ENCODE peak calls at places on chromosomes 6 and 20, in eight cellular contexts. One of them, this sample, is unnamed.

GRCh38 chr20:34062651-34063482 is 49.2 kb downstream of the EIF2S2 start:
- DNase-seq in HCEC 1CT: peak; percentile 64
- DNase-seq in activated T-helper 2 cell treated with anti-CD3 and anti-CD28 coated beads, Interferon-gamma antibody, Interleukin-2, Interleukin-4, amounts not matched to agents 10 μg/mL and 5 μg/mL and 100 μg/mL, durations not matched to agents 14 hours and 24 hours and 36 hours: no peak
- DNase-seq in GM06990: no peak
- DNase-seq in astrocyte of the hippocampus: peak; percentile 39
- DNase-seq in CD4-positive, alpha-beta T cell: no peak
- DNase-seq in activated T-helper 1 cell treated with anti-CD3 and anti-CD28 coated beads, Interleukin-2, amount 50 U/mL, for 16 hours: no peak
- DNase-seq in effector CD4-positive, alpha-beta T cell: no peak
- DNase-seq in this sample: no peak

GRCh38 chr6:2464641-2465040 is 219.2 kb upstream of the GMDS start:
- DNase-seq in CD4-positive, alpha-beta T cell: no peak
- DNase-seq in effector CD4-positive, alpha-beta T cell: no peak
- DNase-seq in activated T-helper 2 cell treated with anti-CD3 and anti-CD28 coated beads, Interferon-gamma antibody, Interleukin-2, Interleukin-4, amounts not matched to agents 10 μg/mL and 5 μg/mL and 100 μg/mL, durations not matched to agents 14 hours and 24 hours and 36 hours: no peak
- DNase-seq in activated T-helper 1 cell treated with anti-CD3 and anti-CD28 coated beads, Interleukin-2, amount 50 U/mL, for 16 hours: no peak
- DNase-seq in GM06990: no peak
- DNase-seq in HCEC 1CT: no peak
- DNase-seq in astrocyte of the hippocampus: no peak
- DNase-seq in this sample: no peak

GRCh38 chr6:140284871-140285270 is 910.4 kb upstream of the CITED2 start:
- DNase-seq in effector CD4-positive, alpha-beta T cell: no peak
- DNase-seq in HCEC 1CT: no peak
- DNase-seq in activated T-helper 2 cell treated with anti-CD3 and anti-CD28 coated beads, Interferon-gamma antibody, Interleukin-2, Interleukin-4, amounts not matched to agents 10 μg/mL and 5 μg/mL and 100 μg/mL, durations not matched to agents 14 hours and 24 hours and 36 hours: no peak
- DNase-seq in astrocyte of the hippocampus: no peak
- DNase-seq in CD4-positive, alpha-beta T cell: no peak
- DNase-seq in activated T-helper 1 cell treated with anti-CD3 and anti-CD28 coated beads, Interleukin-2, amount 50 U/mL, for 16 hours: no peak
- DNase-seq in GM06990: no peak
- DNase-seq in this sample: no peak

GRCh38 chr20:41645372-41645771 is 27.2 kb upstream of the CHD6 start:
- DNase-seq in CD4-positive, alpha-beta T cell: no peak
- DNase-seq in astrocyte of the hippocampus: no peak
- DNase-seq in effector CD4-positive, alpha-beta T cell: no peak
- DNase-seq in activated T-helper 1 cell treated with anti-CD3 and anti-CD28 coated beads, Interleukin-2, amount 50 U/mL, for 16 hours: no peak
- DNase-seq in GM06990: no peak
- DNase-seq in activated T-helper 2 cell treated with anti-CD3 and anti-CD28 coated beads, Interferon-gamma antibody, Interleukin-2, Interleukin-4, amounts not matched to agents 10 μg/mL and 5 μg/mL and 100 μg/mL, durations not matched to agents 14 hours and 24 hours and 36 hours: no peak
- DNase-seq in HCEC 1CT: no peak
- DNase-seq in this sample: no peak

GRCh38 chr6:128415387-128415786 is 105.0 kb downstream of the PTPRK start:
- DNase-seq in HCEC 1CT: no peak
- DNase-seq in CD4-positive, alpha-beta T cell: no peak
- DNase-seq in GM06990: no peak
- DNase-seq in activated T-helper 2 cell treated with anti-CD3 and anti-CD28 coated beads, Interferon-gamma antibody, Interleukin-2, Interleukin-4, amounts not matched to agents 10 μg/mL and 5 μg/mL and 100 μg/mL, durations not matched to agents 14 hours and 24 hours and 36 hours: no peak
- DNase-seq in effector CD4-positive, alpha-beta T cell: no peak
- DNase-seq in astrocyte of the hippocampus: no peak
- DNase-seq in activated T-helper 1 cell treated with anti-CD3 and anti-CD28 coated beads, Interleukin-2, amount 50 U/mL, for 16 hours: no peak
- DNase-seq in this sample: no peak

GRCh38 chr6:46191961-46192360 is 21.2 kb upstream of the ENPP5 start:
- DNase-seq in HCEC 1CT: peak; percentile 57
- DNase-seq in astrocyte of the hippocampus: peak; percentile 92
- DNase-seq in activated T-helper 2 cell treated with anti-CD3 and anti-CD28 coated beads, Interferon-gamma antibody, Interleukin-2, Interleukin-4, amounts not matched to agents 10 μg/mL and 5 μg/mL and 100 μg/mL, durations not matched to agents 14 hours and 24 hours and 36 hours: no peak
- DNase-seq in activated T-helper 1 cell treated with anti-CD3 and anti-CD28 coated beads, Interleukin-2, amount 50 U/mL, for 16 hours: no peak
- DNase-seq in CD4-positive, alpha-beta T cell: no peak
- DNase-seq in effector CD4-positive, alpha-beta T cell: no peak
- DNase-seq in GM06990: no peak
- DNase-seq in this sample: no peak

GRCh38 chr20:24118096-24118780 is 129.7 kb upstream of the GGTLC1 start:
- DNase-seq in activated T-helper 2 cell treated with anti-CD3 and anti-CD28 coated beads, Interferon-gamma antibody, Interleukin-2, Interleukin-4, amounts not matched to agents 10 μg/mL and 5 μg/mL and 100 μg/mL, durations not matched to agents 14 hours and 24 hours and 36 hours: no peak
- DNase-seq in astrocyte of the hippocampus: no peak
- DNase-seq in HCEC 1CT: no peak
- DNase-seq in CD4-positive, alpha-beta T cell: no peak
- DNase-seq in effector CD4-positive, alpha-beta T cell: no peak
- DNase-seq in activated T-helper 1 cell treated with anti-CD3 and anti-CD28 coated beads, Interleukin-2, amount 50 U/mL, for 16 hours: no peak
- DNase-seq in GM06990: no peak
- DNase-seq in this sample: no peak

GRCh38 chr6:125197795-125198269 is 44.3 kb downstream of the TPD52L1 start:
- DNase-seq in activated T-helper 1 cell treated with anti-CD3 and anti-CD28 coated beads, Interleukin-2, amount 50 U/mL, for 16 hours: no peak
- DNase-seq in GM06990: no peak
- DNase-seq in activated T-helper 2 cell treated with anti-CD3 and anti-CD28 coated beads, Interferon-gamma antibody, Interleukin-2, Interleukin-4, amounts not matched to agents 10 μg/mL and 5 μg/mL and 100 μg/mL, durations not matched to agents 14 hours and 24 hours and 36 hours: no peak
- DNase-seq in effector CD4-positive, alpha-beta T cell: no peak
- DNase-seq in astrocyte of the hippocampus: peak; percentile 59
- DNase-seq in CD4-positive, alpha-beta T cell: no peak
- DNase-seq in HCEC 1CT: peak; percentile 77
- DNase-seq in this sample: no peak

GRCh38 chr6:52973013-52973412 is 22.1 kb downstream of the GSTA4 start:
- DNase-seq in astrocyte of the hippocampus: no peak
- DNase-seq in effector CD4-positive, alpha-beta T cell: no peak
- DNase-seq in activated T-helper 1 cell treated with anti-CD3 and anti-CD28 coated beads, Interleukin-2, amount 50 U/mL, for 16 hours: no peak
- DNase-seq in HCEC 1CT: no peak
- DNase-seq in activated T-helper 2 cell treated with anti-CD3 and anti-CD28 coated beads, Interferon-gamma antibody, Interleukin-2, Interleukin-4, amounts not matched to agents 10 μg/mL and 5 μg/mL and 100 μg/mL, durations not matched to agents 14 hours and 24 hours and 36 hours: no peak
- DNase-seq in CD4-positive, alpha-beta T cell: no peak
- DNase-seq in GM06990: no peak
- DNase-seq in this sample: no peak

GRCh38 chr6:13517116-13517515 is 29.7 kb upstream of the GFOD1 start:
- DNase-seq in activated T-helper 1 cell treated with anti-CD3 and anti-CD28 coated beads, Interleukin-2, amount 50 U/mL, for 16 hours: no peak
- DNase-seq in CD4-positive, alpha-beta T cell: no peak
- DNase-seq in activated T-helper 2 cell treated with anti-CD3 and anti-CD28 coated beads, Interferon-gamma antibody, Interleukin-2, Interleukin-4, amounts not matched to agents 10 μg/mL and 5 μg/mL and 100 μg/mL, durations not matched to agents 14 hours and 24 hours and 36 hours: no peak
- DNase-seq in effector CD4-positive, alpha-beta T cell: no peak
- DNase-seq in astrocyte of the hippocampus: no peak
- DNase-seq in HCEC 1CT: peak; percentile 86
- DNase-seq in GM06990: no peak
- DNase-seq in this sample: no peak

GRCh38 chr20:49187330-49188100 is 619 bp downstream of the STAU1 start:
- DNase-seq in effector CD4-positive, alpha-beta T cell: peak; percentile 31
- DNase-seq in astrocyte of the hippocampus: peak; percentile 24
- DNase-seq in HCEC 1CT: no peak
- DNase-seq in GM06990: no peak
- DNase-seq in CD4-positive, alpha-beta T cell: no peak
- DNase-seq in activated T-helper 1 cell treated with anti-CD3 and anti-CD28 coated beads, Interleukin-2, amount 50 U/mL, for 16 hours: peak; percentile 6
- DNase-seq in activated T-helper 2 cell treated with anti-CD3 and anti-CD28 coated beads, Interferon-gamma antibody, Interleukin-2, Interleukin-4, amounts not matched to agents 10 μg/mL and 5 μg/mL and 100 μg/mL, durations not matched to agents 14 hours and 24 hours and 36 hours: peak; percentile 15
- DNase-seq in this sample: peak; percentile 73

GRCh38 chr6:147382945-147383554 is 125.4 kb upstream of the SAMD5 start:
- DNase-seq in GM06990: no peak
- DNase-seq in effector CD4-positive, alpha-beta T cell: no peak
- DNase-seq in HCEC 1CT: peak; percentile 53
- DNase-seq in activated T-helper 2 cell treated with anti-CD3 and anti-CD28 coated beads, Interferon-gamma antibody, Interleukin-2, Interleukin-4, amounts not matched to agents 10 μg/mL and 5 μg/mL and 100 μg/mL, durations not matched to agents 14 hours and 24 hours and 36 hours: no peak
- DNase-seq in activated T-helper 1 cell treated with anti-CD3 and anti-CD28 coated beads, Interleukin-2, amount 50 U/mL, for 16 hours: no peak
- DNase-seq in astrocyte of the hippocampus: peak; percentile 65
- DNase-seq in CD4-positive, alpha-beta T cell: no peak
- DNase-seq in this sample: no peak

GRCh38 chr20:31675828-31676533 is 38.3 kb downstream of the COX4I2 start:
- DNase-seq in effector CD4-positive, alpha-beta T cell: peak; percentile 15
- DNase-seq in astrocyte of the hippocampus: no peak
- DNase-seq in CD4-positive, alpha-beta T cell: peak; percentile 28
- DNase-seq in GM06990: peak; percentile 44
- DNase-seq in HCEC 1CT: peak; percentile 56
- DNase-seq in activated T-helper 1 cell treated with anti-CD3 and anti-CD28 coated beads, Interleukin-2, amount 50 U/mL, for 16 hours: peak; percentile 9
- DNase-seq in activated T-helper 2 cell treated with anti-CD3 and anti-CD28 coated beads, Interferon-gamma antibody, Interleukin-2, Interleukin-4, amounts not matched to agents 10 μg/mL and 5 μg/mL and 100 μg/mL, durations not matched to agents 14 hours and 24 hours and 36 hours: peak; percentile 70
- DNase-seq in this sample: no peak

GRCh38 chr20:32343438-32343837 is 14.7 kb upstream of the ASXL1 start:
- DNase-seq in HCEC 1CT: peak; percentile 86
- DNase-seq in CD4-positive, alpha-beta T cell: no peak
- DNase-seq in activated T-helper 2 cell treated with anti-CD3 and anti-CD28 coated beads, Interferon-gamma antibody, Interleukin-2, Interleukin-4, amounts not matched to agents 10 μg/mL and 5 μg/mL and 100 μg/mL, durations not matched to agents 14 hours and 24 hours and 36 hours: no peak
- DNase-seq in effector CD4-positive, alpha-beta T cell: no peak
- DNase-seq in activated T-helper 1 cell treated with anti-CD3 and anti-CD28 coated beads, Interleukin-2, amount 50 U/mL, for 16 hours: no peak
- DNase-seq in GM06990: no peak
- DNase-seq in astrocyte of the hippocampus: peak; percentile 52
- DNase-seq in this sample: no peak

GRCh38 chr6:157690441-157691210 is 132.4 kb upstream of the SNX9 start:
- DNase-seq in astrocyte of the hippocampus: no peak
- DNase-seq in GM06990: no peak
- DNase-seq in activated T-helper 2 cell treated with anti-CD3 and anti-CD28 coated beads, Interferon-gamma antibody, Interleukin-2, Interleukin-4, amounts not matched to agents 10 μg/mL and 5 μg/mL and 100 μg/mL, durations not matched to agents 14 hours and 24 hours and 36 hours: no peak
- DNase-seq in activated T-helper 1 cell treated with anti-CD3 and anti-CD28 coated beads, Interleukin-2, amount 50 U/mL, for 16 hours: no peak
- DNase-seq in effector CD4-positive, alpha-beta T cell: no peak
- DNase-seq in HCEC 1CT: no peak
- DNase-seq in CD4-positive, alpha-beta T cell: no peak
- DNase-seq in this sample: no peak

GRCh38 chr20:59820204-59821041 is 113.0 kb downstream of the SYCP2 start:
- DNase-seq in HCEC 1CT: no peak
- DNase-seq in activated T-helper 1 cell treated with anti-CD3 and anti-CD28 coated beads, Interleukin-2, amount 50 U/mL, for 16 hours: no peak
- DNase-seq in activated T-helper 2 cell treated with anti-CD3 and anti-CD28 coated beads, Interferon-gamma antibody, Interleukin-2, Interleukin-4, amounts not matched to agents 10 μg/mL and 5 μg/mL and 100 μg/mL, durations not matched to agents 14 hours and 24 hours and 36 hours: no peak
- DNase-seq in astrocyte of the hippocampus: no peak
- DNase-seq in GM06990: no peak
- DNase-seq in CD4-positive, alpha-beta T cell: no peak
- DNase-seq in effector CD4-positive, alpha-beta T cell: no peak
- DNase-seq in this sample: peak; percentile 26

GRCh38 chr20:31569163-31570020 is 35.7 kb upstream of the ID1 start:
- DNase-seq in activated T-helper 1 cell treated with anti-CD3 and anti-CD28 coated beads, Interleukin-2, amount 50 U/mL, for 16 hours: peak; percentile 41
- DNase-seq in astrocyte of the hippocampus: peak; percentile 76
- DNase-seq in CD4-positive, alpha-beta T cell: peak; percentile 49
- DNase-seq in GM06990: no peak
- DNase-seq in activated T-helper 2 cell treated with anti-CD3 and anti-CD28 coated beads, Interferon-gamma antibody, Interleukin-2, Interleukin-4, amounts not matched to agents 10 μg/mL and 5 μg/mL and 100 μg/mL, durations not matched to agents 14 hours and 24 hours and 36 hours: peak; percentile 39
- DNase-seq in effector CD4-positive, alpha-beta T cell: peak; percentile 55
- DNase-seq in HCEC 1CT: no peak
- DNase-seq in this sample: peak; percentile 72

GRCh38 chr6:168451805-168452204 is 10.8 kb downstream of the SMOC2 start:
- DNase-seq in astrocyte of the hippocampus: no peak
- DNase-seq in effector CD4-positive, alpha-beta T cell: no peak
- DNase-seq in activated T-helper 1 cell treated with anti-CD3 and anti-CD28 coated beads, Interleukin-2, amount 50 U/mL, for 16 hours: no peak
- DNase-seq in activated T-helper 2 cell treated with anti-CD3 and anti-CD28 coated beads, Interferon-gamma antibody, Interleukin-2, Interleukin-4, amounts not matched to agents 10 μg/mL and 5 μg/mL and 100 μg/mL, durations not matched to agents 14 hours and 24 hours and 36 hours: no peak
- DNase-seq in CD4-positive, alpha-beta T cell: no peak
- DNase-seq in GM06990: no peak
- DNase-seq in HCEC 1CT: no peak
- DNase-seq in this sample: no peak

GRCh38 chr20:48776306-48776705 is 51.5 kb downstream of the PREX1 start:
- DNase-seq in CD4-positive, alpha-beta T cell: no peak
- DNase-seq in activated T-helper 1 cell treated with anti-CD3 and anti-CD28 coated beads, Interleukin-2, amount 50 U/mL, for 16 hours: no peak
- DNase-seq in activated T-helper 2 cell treated with anti-CD3 and anti-CD28 coated beads, Interferon-gamma antibody, Interleukin-2, Interleukin-4, amounts not matched to agents 10 μg/mL and 5 μg/mL and 100 μg/mL, durations not matched to agents 14 hours and 24 hours and 36 hours: no peak
- DNase-seq in GM06990: no peak
- DNase-seq in HCEC 1CT: peak; percentile 32
- DNase-seq in astrocyte of the hippocampus: peak; percentile 91
- DNase-seq in effector CD4-positive, alpha-beta T cell: no peak
- DNase-seq in this sample: no peak

GRCh38 chr6:138586638-138587037 is 87.3 kb upstream of the NHSL1 start:
- DNase-seq in CD4-positive, alpha-beta T cell: no peak
- DNase-seq in HCEC 1CT: no peak
- DNase-seq in GM06990: no peak
- DNase-seq in activated T-helper 1 cell treated with anti-CD3 and anti-CD28 coated beads, Interleukin-2, amount 50 U/mL, for 16 hours: no peak
- DNase-seq in activated T-helper 2 cell treated with anti-CD3 and anti-CD28 coated beads, Interferon-gamma antibody, Interleukin-2, Interleukin-4, amounts not matched to agents 10 μg/mL and 5 μg/mL and 100 μg/mL, durations not matched to agents 14 hours and 24 hours and 36 hours: no peak
- DNase-seq in effector CD4-positive, alpha-beta T cell: no peak
- DNase-seq in astrocyte of the hippocampus: no peak
- DNase-seq in this sample: no peak

GRCh38 chr20:25573288-25574251 is 11.8 kb downstream of the NINL start:
- DNase-seq in CD4-positive, alpha-beta T cell: no peak
- DNase-seq in HCEC 1CT: peak; percentile 41
- DNase-seq in GM06990: no peak
- DNase-seq in activated T-helper 2 cell treated with anti-CD3 and anti-CD28 coated beads, Interferon-gamma antibody, Interleukin-2, Interleukin-4, amounts not matched to agents 10 μg/mL and 5 μg/mL and 100 μg/mL, durations not matched to agents 14 hours and 24 hours and 36 hours: no peak
- DNase-seq in activated T-helper 1 cell treated with anti-CD3 and anti-CD28 coated beads, Interleukin-2, amount 50 U/mL, for 16 hours: no peak
- DNase-seq in astrocyte of the hippocampus: peak; percentile 49
- DNase-seq in effector CD4-positive, alpha-beta T cell: no peak
- DNase-seq in this sample: no peak

GRCh38 chr20:4134861-4135379 is 119.6 kb upstream of the RNF24 start:
- DNase-seq in activated T-helper 2 cell treated with anti-CD3 and anti-CD28 coated beads, Interferon-gamma antibody, Interleukin-2, Interleukin-4, amounts not matched to agents 10 μg/mL and 5 μg/mL and 100 μg/mL, durations not matched to agents 14 hours and 24 hours and 36 hours: no peak
- DNase-seq in CD4-positive, alpha-beta T cell: no peak
- DNase-seq in effector CD4-positive, alpha-beta T cell: no peak
- DNase-seq in HCEC 1CT: no peak
- DNase-seq in astrocyte of the hippocampus: no peak
- DNase-seq in GM06990: no peak
- DNase-seq in activated T-helper 1 cell treated with anti-CD3 and anti-CD28 coated beads, Interleukin-2, amount 50 U/mL, for 16 hours: no peak
- DNase-seq in this sample: no peak

GRCh38 chr6:100176321-100176950 is 182.4 kb upstream of the MCHR2 start:
- DNase-seq in effector CD4-positive, alpha-beta T cell: no peak
- DNase-seq in activated T-helper 2 cell treated with anti-CD3 and anti-CD28 coated beads, Interferon-gamma antibody, Interleukin-2, Interleukin-4, amounts not matched to agents 10 μg/mL and 5 μg/mL and 100 μg/mL, durations not matched to agents 14 hours and 24 hours and 36 hours: no peak
- DNase-seq in GM06990: no peak
- DNase-seq in astrocyte of the hippocampus: peak; percentile 73
- DNase-seq in activated T-helper 1 cell treated with anti-CD3 and anti-CD28 coated beads, Interleukin-2, amount 50 U/mL, for 16 hours: no peak
- DNase-seq in HCEC 1CT: peak; percentile 76
- DNase-seq in CD4-positive, alpha-beta T cell: no peak
- DNase-seq in this sample: no peak

GRCh38 chr20:37379967-37380828 is 34.3 kb downstream of the SRC start:
- DNase-seq in CD4-positive, alpha-beta T cell: no peak
- DNase-seq in effector CD4-positive, alpha-beta T cell: no peak
- DNase-seq in astrocyte of the hippocampus: peak; percentile 35
- DNase-seq in GM06990: no peak
- DNase-seq in HCEC 1CT: peak; percentile 22
- DNase-seq in activated T-helper 1 cell treated with anti-CD3 and anti-CD28 coated beads, Interleukin-2, amount 50 U/mL, for 16 hours: no peak
- DNase-seq in activated T-helper 2 cell treated with anti-CD3 and anti-CD28 coated beads, Interferon-gamma antibody, Interleukin-2, Interleukin-4, amounts not matched to agents 10 μg/mL and 5 μg/mL and 100 μg/mL, durations not matched to agents 14 hours and 24 hours and 36 hours: no peak
- DNase-seq in this sample: no peak

GRCh38 chr6:139114741-139115140 is 20.1 kb upstream of the HECA start:
- DNase-seq in astrocyte of the hippocampus: no peak
- DNase-seq in CD4-positive, alpha-beta T cell: no peak
- DNase-seq in activated T-helper 1 cell treated with anti-CD3 and anti-CD28 coated beads, Interleukin-2, amount 50 U/mL, for 16 hours: no peak
- DNase-seq in activated T-helper 2 cell treated with anti-CD3 and anti-CD28 coated beads, Interferon-gamma antibody, Interleukin-2, Interleukin-4, amounts not matched to agents 10 μg/mL and 5 μg/mL and 100 μg/mL, durations not matched to agents 14 hours and 24 hours and 36 hours: no peak
- DNase-seq in HCEC 1CT: no peak
- DNase-seq in GM06990: no peak
- DNase-seq in effector CD4-positive, alpha-beta T cell: no peak
- DNase-seq in this sample: no peak

GRCh38 chr6:36917541-36918193 is 31.9 kb downstream of the C6orf89 start:
- DNase-seq in astrocyte of the hippocampus: peak; percentile 40
- DNase-seq in CD4-positive, alpha-beta T cell: no peak
- DNase-seq in effector CD4-positive, alpha-beta T cell: no peak
- DNase-seq in GM06990: no peak
- DNase-seq in activated T-helper 1 cell treated with anti-CD3 and anti-CD28 coated beads, Interleukin-2, amount 50 U/mL, for 16 hours: no peak
- DNase-seq in activated T-helper 2 cell treated with anti-CD3 and anti-CD28 coated beads, Interferon-gamma antibody, Interleukin-2, Interleukin-4, amounts not matched to agents 10 μg/mL and 5 μg/mL and 100 μg/mL, durations not matched to agents 14 hours and 24 hours and 36 hours: no peak
- DNase-seq in HCEC 1CT: no peak
- DNase-seq in this sample: no peak

GRCh38 chr20:20763652-20764051 is 51.2 kb upstream of the RALGAPA2 start:
- DNase-seq in astrocyte of the hippocampus: no peak
- DNase-seq in effector CD4-positive, alpha-beta T cell: no peak
- DNase-seq in activated T-helper 1 cell treated with anti-CD3 and anti-CD28 coated beads, Interleukin-2, amount 50 U/mL, for 16 hours: no peak
- DNase-seq in HCEC 1CT: no peak
- DNase-seq in GM06990: no peak
- DNase-seq in CD4-positive, alpha-beta T cell: no peak
- DNase-seq in activated T-helper 2 cell treated with anti-CD3 and anti-CD28 coated beads, Interferon-gamma antibody, Interleukin-2, Interleukin-4, amounts not matched to agents 10 μg/mL and 5 μg/mL and 100 μg/mL, durations not matched to agents 14 hours and 24 hours and 36 hours: no peak
- DNase-seq in this sample: no peak

GRCh38 chr6:25050356-25050755 is 114.6 kb upstream of the RIPOR2 start:
- DNase-seq in activated T-helper 2 cell treated with anti-CD3 and anti-CD28 coated beads, Interferon-gamma antibody, Interleukin-2, Interleukin-4, amounts not matched to agents 10 μg/mL and 5 μg/mL and 100 μg/mL, durations not matched to agents 14 hours and 24 hours and 36 hours: peak; percentile 38
- DNase-seq in CD4-positive, alpha-beta T cell: peak; percentile 29
- DNase-seq in effector CD4-positive, alpha-beta T cell: peak; percentile 53
- DNase-seq in activated T-helper 1 cell treated with anti-CD3 and anti-CD28 coated beads, Interleukin-2, amount 50 U/mL, for 16 hours: no peak
- DNase-seq in GM06990: peak; percentile 40
- DNase-seq in HCEC 1CT: peak; percentile 82
- DNase-seq in astrocyte of the hippocampus: peak; percentile 75
- DNase-seq in this sample: no peak